ENCODE peak calls at places on chromosomes 1 and 21, in four cellular contexts. O is nephron progenitor cell; F is GM12878; C is CD4-positive, alpha-beta T cell. I is an unnamed sample.

GRCh38 chr1:110383311-110383990 is 7.4 kb downstream of the SLC16A4 start:
- DNase-seq in O (no peak), F (no peak), C (no peak), I (no peak)

GRCh38 chr21:43302356-43302700 is 124.6 kb downstream of the SIK1 start:
- DNase-seq in O (no peak), F (no peak), C (no peak), I (no peak)

GRCh38 chr1:41898191-41898713 is 20.5 kb downstream of the HIVEP3 start:
- DNase-seq in O (no peak), F (no peak), C (peak; percentile 72), I (peak; percentile 42)

GRCh38 chr1:92804721-92805169 is 19.8 kb upstream of the EVI5 start:
- DNase-seq in O (no peak), F (no peak), C (no peak), I (no peak)

GRCh38 chr1:241918879-241919278 is 38.7 kb upstream of the BECN2 start:
- DNase-seq in O (no peak), F (no peak), C (no peak), I (no peak)

GRCh38 chr1:164726235-164726634 is 167.3 kb downstream of the PBX1 start:
- DNase-seq in O (no peak), F (no peak), C (no peak), I (no peak)

GRCh38 chr1:112267929-112268328 is 128.1 kb upstream of the CTTNBP2NL start:
- DNase-seq in O (no peak), F (no peak), C (no peak), I (no peak)

GRCh38 chr1:115865704-115866380 is 24.9 kb upstream of the NHLH2 start:
- DNase-seq in O (no peak), F (no peak), C (no peak), I (no peak)

GRCh38 chr1:165898837-165899236 is 71.4 kb downstream of the UCK2 start:
- DNase-seq in O (no peak), F (no peak), C (no peak), I (no peak)

GRCh38 chr21:25934130-25934529 is 199.4 kb downstream of the GABPA start:
- DNase-seq in O (no peak), F (no peak), C (no peak), I (no peak)

GRCh38 chr1:32180186-32181060 is 948 bp downstream of the TXLNA start:
- DNase-seq in O (peak; percentile 56), F (no peak), C (no peak), I (peak; percentile 13)

GRCh38 chr1:160376525-160377131 is 9.8 kb downstream of the NHLH1 start:
- DNase-seq in O (peak; percentile 37), F (peak; percentile 36), C (no peak), I (peak; percentile 37)

GRCh38 chr1:70429219-70429618 is 18.2 kb downstream of the CTH start:
- DNase-seq in O (no peak), F (no peak), C (no peak), I (no peak)

GRCh38 chr21:42016364-42016985 is 6.3 kb upstream of the ZBTB21 start:
- DNase-seq in O (no peak), F (no peak), C (no peak), I (no peak)

GRCh38 chr1:168288311-168289052 is 7.8 kb downstream of the TBX19 start:
- DNase-seq in O (no peak), F (no peak), C (no peak), I (no peak)

GRCh38 chr21:42352433-42353095 is 1.8 kb upstream of the TFF2 start:
- DNase-seq in O (no peak), F (no peak), C (no peak), I (no peak)

GRCh38 chr1:165883056-165883455 is 55.6 kb downstream of the UCK2 start:
- DNase-seq in O (no peak), F (no peak), C (no peak), I (no peak)

GRCh38 chr1:59703226-59703917 is 111.4 kb upstream of the HOOK1 start:
- DNase-seq in O (no peak), F (no peak), C (no peak), I (no peak)

GRCh38 chr1:56376188-56376984 is 203.0 kb downstream of the PLPP3 start:
- DNase-seq in O (no peak), F (no peak), C (no peak), I (no peak)

GRCh38 chr1:76901158-76901767 is 34.0 kb downstream of the ST6GALNAC5 start:
- DNase-seq in O (peak; percentile 27), F (peak; percentile 9), C (no peak), I (peak; percentile 15)

GRCh38 chr21:42562816-42563215 is 49.2 kb downstream of the SLC37A1 start:
- DNase-seq in O (no peak), F (no peak), C (no peak), I (no peak)

GRCh38 chr1:117632269-117633067 is 26.6 kb downstream of the TENT5C start:
- DNase-seq in O (no peak), F (no peak), C (no peak), I (no peak)

GRCh38 chr1:202623075-202623474 is 87.2 kb downstream of the SYT2 start:
- DNase-seq in O (no peak), F (no peak), C (no peak), I (no peak)

GRCh38 chr1:85911742-85912141 is 203.5 kb upstream of the ZNHIT6 start:
- DNase-seq in O (no peak), F (no peak), C (no peak), I (no peak)

GRCh38 chr1:233394860-233395717 is 67.6 kb downstream of the MAP3K21 start:
- DNase-seq in O (peak; percentile 19), F (no peak), C (no peak), I (no peak)

GRCh38 chr1:154856049-154856448 is 14.0 kb downstream of the KCNN3 start:
- DNase-seq in O (no peak), F (no peak), C (no peak), I (no peak)

GRCh38 chr21:14742119-14742518 is 196.0 kb upstream of the SAMSN1 start:
- DNase-seq in O (no peak), F (no peak), C (no peak), I (no peak)

GRCh38 chr1:16152521-16153087 is 3.3 kb downstream of the EPHA2 start:
- DNase-seq in O (peak; percentile 64), F (no peak), C (no peak), I (no peak)

I was measured in CD8-positive, alpha-beta memory T cell.